ENCODE peak calls at places on chromosomes 11 and 22, in seven cellular contexts. S is IMR-90, D is uterus, U is transverse colon, N is heart left ventricle, T is H1, G is adrenal gland. Q is an unnamed sample.

GRCh38 chr11:41377709-41378394 is 81.6 kb downstream of the LRRC4C start:
- DNase-seq in S (no peak), D (no peak), U (no peak), N (no peak), T (no peak), G (no peak), Q (peak)

GRCh38 chr11:94849836-94850235 is 81.7 kb downstream of the AMOTL1 start:
- DNase-seq in S (peak), D (peak), U (no peak), N (peak), T (no peak), G (no peak), Q (no peak)

GRCh38 chr11:21861314-21861713 is 331.6 kb upstream of the ANO5 start:
- DNase-seq in S (no peak), D (no peak), U (no peak), N (no peak), T (no peak), G (no peak), Q (no peak)

GRCh38 chr11:118662401-118663271 is 16.8 kb downstream of the TREH start:
- DNase-seq in S (no peak), D (no peak), U (no peak), N (no peak), T (no peak), G (no peak), Q (no peak)

GRCh38 chr11:46916669-46917108 is 1.7 kb downstream of the LRP4 start:
- DNase-seq in S (peak), D (peak), U (peak), N (peak), T (peak), G (peak), Q (no peak)

GRCh38 chr11:121968638-121969037 is 147.4 kb downstream of the BLID start:
- DNase-seq in S (no peak), D (no peak), U (no peak), N (no peak), T (no peak), G (no peak), Q (no peak)

GRCh38 chr11:93623179-93623578 is 38.3 kb upstream of the CEP295 start:
- DNase-seq in S (no peak), D (no peak), U (no peak), N (no peak), T (peak), G (peak), Q (no peak)

GRCh38 chr22:50141462-50141861 is 29.1 kb upstream of the PANX2 start:
- DNase-seq in S (no peak), D (no peak), U (no peak), N (no peak), T (no peak), G (no peak), Q (no peak)

GRCh38 chr11:12706531-12707499 is 32.6 kb downstream of the TEAD1 start:
- DNase-seq in S (no peak), D (no peak), U (peak), N (peak), T (no peak), G (no peak), Q (peak)

GRCh38 chr11:8808226-8808585 is 102.8 kb upstream of the AKIP1 start:
- DNase-seq in S (no peak), D (no peak), U (no peak), N (no peak), T (no peak), G (no peak), Q (no peak)

GRCh38 chr11:111438846-111439520 is 59.9 kb upstream of the POU2AF1 start:
- DNase-seq in S (no peak), D (no peak), U (peak), N (no peak), T (no peak), G (no peak), Q (no peak)

GRCh38 chr11:111439905-111440304 is 60.8 kb upstream of the POU2AF1 start:
- DNase-seq in S (no peak), D (no peak), U (no peak), N (no peak), T (no peak), G (no peak), Q (no peak)

GRCh38 chr11:111435046-111435698 is 56.1 kb upstream of the POU2AF1 start:
- DNase-seq in S (no peak), D (no peak), U (no peak), N (no peak), T (no peak), G (no peak), Q (no peak)

GRCh38 chr11:111440416-111441205 is 61.5 kb upstream of the POU2AF1 start:
- DNase-seq in S (no peak), D (no peak), U (no peak), N (no peak), T (no peak), G (no peak), Q (no peak)

DNA sequence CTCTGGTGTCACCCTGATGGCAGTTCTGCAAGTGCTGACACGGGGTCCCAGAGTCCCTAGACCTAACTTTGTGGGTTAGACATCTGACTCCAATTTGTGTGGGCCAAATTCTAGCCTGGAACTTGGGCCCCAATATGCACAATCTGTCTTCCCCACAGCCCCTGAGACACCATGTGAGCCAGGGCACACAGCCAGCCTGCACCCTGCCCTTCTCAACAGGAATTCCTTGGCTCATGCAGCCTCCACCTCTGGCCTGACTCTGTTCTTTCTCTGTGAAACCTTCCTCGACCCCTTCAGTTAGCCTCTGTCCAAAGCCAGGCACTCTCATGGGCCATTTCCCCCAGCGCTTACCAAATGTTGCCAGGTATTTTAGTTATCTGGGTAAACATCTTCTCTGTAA is 59.1 kb upstream of the POU2AF1 start:
- DNase-seq in S (no peak), D (no peak), U (no peak), N (no peak), T (no peak), G (no peak), Q (no peak)
- H3K27ac ChIP-seq in S (no peak), D (no peak), U (peak), N (no peak), T (no peak), G (no peak), Q (no peak)

GRCh38 chr22:37894939-37895670 is 11.0 kb upstream of the MICALL1 start:
- DNase-seq in S (no peak), D (no peak), U (no peak), N (no peak), T (peak), G (no peak), Q (no peak)

GRCh38 chr22:37891926-37892325 is 14.2 kb upstream of the MICALL1 start:
- DNase-seq in S (no peak), D (no peak), U (no peak), N (no peak), T (no peak), G (no peak), Q (no peak)

GRCh38 chr22:37892566-37893338 is 13.3 kb upstream of the MICALL1 start:
- DNase-seq in S (no peak), D (peak), U (no peak), N (peak), T (no peak), G (peak), Q (no peak)

GRCh38 chr22:37896181-37896592 is 9.9 kb upstream of the MICALL1 start:
- DNase-seq in S (peak), D (no peak), U (peak), N (no peak), T (no peak), G (no peak), Q (no peak)

GRCh38 chr22:37893583-37893983 is 12.5 kb upstream of the MICALL1 start:
- DNase-seq in S (no peak), D (no peak), U (no peak), N (no peak), T (no peak), G (no peak), Q (no peak)
- TF ChIP-seq POLR2A in S (no peak), D (no peak), U (no peak), N (no peak), T (no peak), G (no peak), Q (no peak)

DNA sequence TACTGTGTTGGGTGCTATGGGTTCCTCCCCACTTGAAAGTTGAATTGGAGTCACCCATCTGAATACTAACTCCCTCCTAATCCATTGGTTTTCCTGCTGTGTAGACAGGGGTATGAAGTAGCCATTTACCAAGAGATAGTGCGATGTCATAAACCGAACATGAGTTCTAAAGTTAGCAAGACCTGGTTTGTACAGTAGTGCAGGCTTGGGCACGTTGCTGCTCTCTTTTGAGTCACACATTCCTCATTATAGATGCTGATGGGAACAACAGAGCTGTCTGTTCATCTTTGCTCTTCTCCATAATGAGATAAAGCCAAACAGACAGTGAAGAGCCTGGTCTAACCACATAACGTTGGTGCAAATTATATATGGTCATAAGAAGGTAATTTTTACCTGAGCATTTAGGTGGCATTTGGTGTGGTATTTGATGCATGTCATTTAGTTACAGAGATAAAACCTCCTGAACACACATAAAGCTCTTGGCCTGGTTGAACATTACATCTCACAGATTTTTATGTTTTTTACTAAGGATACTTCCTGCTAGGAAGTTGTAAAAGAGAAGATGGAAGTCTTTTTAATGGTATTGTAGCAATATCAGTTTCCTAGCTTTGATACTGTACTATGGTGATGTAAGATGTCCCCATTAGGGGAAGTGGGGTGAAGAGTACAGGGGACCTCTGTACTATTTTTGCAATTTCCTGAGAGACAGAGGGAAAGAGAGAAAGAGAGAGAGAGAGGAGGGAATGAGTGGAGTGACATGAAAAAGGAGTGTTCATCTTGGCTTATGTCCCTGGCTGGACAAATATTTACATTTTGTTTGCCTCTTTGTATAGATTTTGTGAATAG is 27.9 kb downstream of the GRAP2 start:
- DNase-seq in S (no peak), D (no peak), U (no peak), N (no peak), T (no peak), G (no peak), Q (no peak)
- H3K4me3 ChIP-seq in S (no peak), D (no peak), U (no peak), N (no peak), T (no peak), G (no peak), Q (no peak)

GRCh38 chr11:34146866-34147265 is 41.4 kb downstream of the NAT10 start:
- DNase-seq in S (no peak), D (no peak), U (no peak), N (no peak), T (no peak), G (no peak), Q (no peak)

GRCh38 chr11:34147581-34147980 is 42.2 kb downstream of the NAT10 start:
- DNase-seq in S (no peak), D (no peak), U (no peak), N (no peak), T (no peak), G (no peak), Q (no peak)

GRCh38 chr11:34145073-34145472 is 39.6 kb downstream of the NAT10 start:
- DNase-seq in S (no peak), D (no peak), U (no peak), N (no peak), T (no peak), G (no peak), Q (no peak)

GRCh38 chr11:34146411-34146810 is 41.0 kb downstream of the NAT10 start:
- DNase-seq in S (no peak), D (no peak), U (no peak), N (no peak), T (no peak), G (no peak), Q (no peak)

DNA sequence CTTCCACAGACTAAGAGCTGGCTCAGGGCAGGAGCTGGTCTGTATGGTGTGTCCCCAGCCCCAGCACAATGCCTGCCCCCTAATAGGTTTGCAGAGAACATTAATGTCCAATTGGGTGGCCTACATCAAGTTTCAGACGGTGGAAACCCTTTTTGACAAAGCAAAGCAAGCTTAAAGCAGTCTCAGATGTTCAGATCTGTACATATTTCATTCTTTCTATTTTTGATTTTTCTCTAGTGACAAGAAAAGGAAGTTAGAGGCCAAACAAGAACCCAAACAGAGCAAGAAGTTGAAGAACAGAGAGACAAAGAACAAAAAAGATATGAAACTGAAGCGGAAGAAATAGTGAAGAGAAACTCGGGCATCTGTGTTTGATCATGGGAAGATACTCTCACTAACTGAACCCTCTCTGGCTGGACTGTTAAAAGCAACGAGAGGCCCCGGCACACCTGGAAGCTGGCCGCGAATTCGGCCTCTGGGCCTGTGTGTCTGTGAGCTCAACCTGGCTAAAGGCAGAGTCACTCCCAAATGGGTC is 40.5 kb downstream of the NAT10 start:
- DNase-seq in S (no peak), D (no peak), U (no peak), N (no peak), T (no peak), G (no peak), Q (no peak)
- H3K27ac ChIP-seq in S (no peak), D (no peak), U (no peak), N (no peak), T (no peak), G (no peak), Q (no peak)

DNA sequence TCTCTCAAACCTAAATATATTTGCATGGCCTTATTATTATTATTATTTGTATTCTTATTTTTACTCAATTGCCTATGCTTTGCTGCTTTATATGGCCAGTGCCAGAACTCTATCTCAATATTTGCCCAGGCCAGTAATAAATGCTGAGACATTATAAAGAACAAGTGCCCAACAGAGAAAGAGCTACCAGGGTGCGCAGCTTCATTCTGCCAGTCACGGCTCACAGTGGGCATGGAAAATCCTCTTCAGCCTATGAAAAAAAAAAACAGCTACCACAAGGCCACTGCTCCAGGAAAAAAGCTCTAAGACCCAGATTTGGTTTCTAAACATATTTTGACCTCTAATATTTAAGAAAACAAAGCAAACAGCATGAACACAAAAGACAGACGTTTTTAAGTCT is 1223.6 kb downstream of the LRRC4C start:
- DNase-seq in S (no peak), D (no peak), U (no peak), N (no peak), T (no peak), G (no peak), Q (no peak)
- TF ChIP-seq POLR2A in S (no peak), D (no peak), U (no peak), N (no peak), T (no peak), G (no peak), Q (no peak)

GRCh38 chr11:63887600-63887999 is 29.4 kb downstream of the RCOR2 start:
- DNase-seq in S (no peak), D (no peak), U (no peak), N (no peak), T (no peak), G (no peak), Q (no peak)
- H3K4me3 ChIP-seq in S (no peak), D (no peak), U (no peak), N (no peak), T (peak), G (no peak), Q (no peak)

Q was measured in right lobe of liver.